ENCODE peak calls at places on chromosome 5, in seven cellular contexts. D, C, H, M, Z, B and U are unnamed samples.

GRCh38 chr5:10333154-10334006 is 20.1 kb upstream of the MARCHF6 start:
- DNase-seq in B (no peak), Z (no peak), M (peak; percentile 11), H (peak; percentile 76), C (no peak), D (no peak), U (peak; percentile 32)

GRCh38 chr5:98524796-98525195 is 248.7 kb upstream of the RGMB start:
- DNase-seq in C (no peak), B (no peak), M (no peak), H (no peak), Z (no peak), D (no peak), U (no peak)

GRCh38 chr5:61675015-61675692 is 343.1 kb downstream of the ZSWIM6 start:
- DNase-seq in B (peak; percentile 9), Z (no peak), D (no peak), M (no peak), C (peak; percentile 13), H (no peak), U (peak; percentile 64)

GRCh38 chr5:141508808-141509611 is 20.1 kb downstream of the PCDHGC5 start:
- DNase-seq in D (no peak), H (no peak), C (no peak), M (no peak), B (peak; percentile 90), Z (no peak), U (no peak)

GRCh38 chr5:1782385-1783213 is 17.0 kb downstream of the MRPL36 start:
- DNase-seq in Z (no peak), D (no peak), C (no peak), B (no peak), H (no peak), M (no peak), U (no peak)

GRCh38 chr5:1881273-1881586 is 1.5 kb downstream of the IRX4 start:
- DNase-seq in M (no peak), H (no peak), B (no peak), D (no peak), Z (no peak), C (no peak), U (no peak)

GRCh38 chr5:68027519-68027918 is 188.0 kb upstream of the PIK3R1 start:
- DNase-seq in M (no peak), H (no peak), C (no peak), D (no peak), B (peak; percentile 68), Z (no peak), U (no peak)

GRCh38 chr5:15690611-15691010 is 190.6 kb downstream of the FBXL7 start:
- DNase-seq in B (no peak), M (no peak), Z (no peak), H (no peak), D (no peak), C (no peak), U (no peak)

GRCh38 chr5:149406203-149406978 is 27.3 kb upstream of the IL17B start:
- DNase-seq in H (no peak), C (no peak), D (no peak), B (peak; percentile 51), Z (no peak), M (no peak), U (no peak)

GRCh38 chr5:39624268-39624886 is 199.6 kb upstream of the DAB2 start:
- DNase-seq in D (no peak), B (peak; percentile 57), Z (no peak), H (no peak), M (no peak), C (no peak), U (no peak)

GRCh38 chr5:112549605-112550161 is 130.6 kb upstream of the EPB41L4A start:
- DNase-seq in M (no peak), B (no peak), H (no peak), D (no peak), Z (no peak), C (no peak), U (no peak)

GRCh38 chr5:80712914-80713313 is 58.1 kb upstream of the DHFR start:
- DNase-seq in D (no peak), B (no peak), H (no peak), M (no peak), C (no peak), Z (no peak), U (no peak)

GRCh38 chr5:134845335-134845851 is 375 bp upstream of the C5orf24 start:
- DNase-seq in B (no peak), M (peak; percentile 66), H (no peak), Z (no peak), C (no peak), D (no peak), U (no peak)

GRCh38 chr5:53917095-53917494 is 356.7 kb downstream of the NDUFS4 start:
- DNase-seq in M (no peak), B (no peak), Z (no peak), D (no peak), C (no peak), H (no peak), U (no peak)

GRCh38 chr5:37665889-37666288 is 174.0 kb downstream of the GDNF start:
- DNase-seq in C (no peak), H (peak; percentile 63), Z (peak; percentile 20), D (no peak), B (no peak), M (peak; percentile 24), U (peak; percentile 88)

GRCh38 chr5:60026174-60026573 is 132.6 kb upstream of the PDE4D start:
- DNase-seq in Z (no peak), C (no peak), H (no peak), B (no peak), M (no peak), D (peak; percentile 40), U (no peak)

GRCh38 chr5:115601709-115602584 is at the start of gene TICAM2:
- DNase-seq in B (peak; percentile 46), D (no peak), C (peak; percentile 4), M (no peak), H (peak; percentile 69), Z (peak; percentile 77), U (peak; percentile 69)

GRCh38 chr5:100560860-100561259 is 25.7 kb downstream of the FAM174A start:
- DNase-seq in M (no peak), Z (no peak), B (no peak), C (no peak), D (no peak), H (no peak), U (no peak)

GRCh38 chr5:180798193-180798592 is 4.4 kb downstream of the MGAT1 start:
- DNase-seq in C (no peak), H (no peak), B (no peak), M (no peak), D (no peak), Z (no peak), U (no peak)

GRCh38 chr5:98770911-98771322 is 2.5 kb upstream of the RGMB start:
- DNase-seq in B (peak; percentile 29), H (no peak), C (no peak), M (no peak), Z (no peak), D (no peak), U (no peak)

GRCh38 chr5:92885950-92886349 is 695.1 kb downstream of the NR2F1-AS1 start:
- DNase-seq in Z (no peak), B (no peak), C (no peak), M (no peak), H (no peak), D (no peak), U (no peak)

GRCh38 chr5:169347786-169348185 is 46.8 kb upstream of the SLIT3 start:
- DNase-seq in D (no peak), H (no peak), C (no peak), M (no peak), Z (no peak), B (no peak), U (no peak)

GRCh38 chr5:106423109-106423897 is 1247.4 kb downstream of the EFNA5 start:
- DNase-seq in C (no peak), M (no peak), H (no peak), Z (no peak), B (no peak), D (no peak), U (no peak)

GRCh38 chr5:14184082-14184481 is 40.9 kb downstream of the TRIO start:
- DNase-seq in H (no peak), C (no peak), B (no peak), D (no peak), Z (no peak), M (no peak), U (no peak)

GRCh38 chr5:66442951-66443445 is 153.2 kb upstream of the MAST4 start:
- DNase-seq in Z (no peak), H (no peak), C (no peak), B (no peak), M (no peak), D (no peak), U (no peak)

GRCh38 chr5:93192107-93192506 is 388.9 kb downstream of the NR2F1-AS1 start:
- DNase-seq in D (peak; percentile 93), H (no peak), B (peak; percentile 93), M (no peak), C (no peak), Z (no peak), U (no peak)

GRCh38 chr5:124655943-124656459 is 90.4 kb downstream of the ZNF608 start:
- DNase-seq in M (peak; percentile 97), H (peak; percentile 71), C (peak; percentile 94), D (peak; percentile 86), Z (no peak), B (peak; percentile 96), U (no peak)

GRCh38 chr5:115068239-115069086 is 101.2 kb downstream of the TRIM36 start:
- DNase-seq in Z (no peak), B (peak; percentile 83), M (no peak), D (peak; percentile 5), C (no peak), H (no peak), U (no peak)

GRCh38 chr5:97181856-97182545 is 1.0 kb downstream of the RIOK2 start:
- DNase-seq in C (no peak), M (no peak), D (no peak), Z (no peak), H (no peak), B (no peak), U (no peak)

GRCh38 chr5:180333661-180334060 is 19.5 kb downstream of the GFPT2 start:
- DNase-seq in B (no peak), C (no peak), D (no peak), Z (no peak), M (no peak), H (no peak), U (no peak)

GRCh38 chr5:169592937-169593650 is 9.5 kb downstream of the SPDL1 start:
- DNase-seq in M (no peak), H (no peak), Z (no peak), B (no peak), D (no peak), C (no peak), U (no peak)

GRCh38 chr5:163894645-163895044 is 389.2 kb downstream of the MAT2B start:
- DNase-seq in D (no peak), H (no peak), B (peak; percentile 19), M (peak; percentile 6), C (no peak), Z (no peak), U (no peak)

GRCh38 chr5:9519537-9519936 is 26.3 kb downstream of the SEMA5A start:
- DNase-seq in D (no peak), Z (no peak), M (no peak), B (peak; percentile 45), H (no peak), C (no peak), U (no peak)

GRCh38 chr5:72767289-72768010 is 49.0 kb upstream of the TNPO1 start:
- DNase-seq in D (no peak), B (peak; percentile 6), M (peak; percentile 83), Z (no peak), H (no peak), C (peak; percentile 78), U (no peak)

GRCh38 chr5:8954801-8955200 is 591.1 kb downstream of the SEMA5A start:
- DNase-seq in M (no peak), D (no peak), B (no peak), H (no peak), Z (no peak), C (no peak), U (no peak)

GRCh38 chr5:82183828-82184227 is 94.3 kb downstream of the RPS23 start:
- DNase-seq in M (no peak), Z (no peak), C (no peak), H (no peak), B (peak; percentile 41), D (no peak), U (no peak)

GRCh38 chr5:158054388-158055092 is 195.6 kb upstream of the CLINT1 start:
- DNase-seq in M (no peak), D (no peak), C (no peak), H (no peak), Z (no peak), B (no peak), U (no peak)

GRCh38 chr5:39076757-39077475 is 2.7 kb upstream of the RICTOR start:
- DNase-seq in Z (no peak), H (no peak), D (no peak), C (no peak), B (peak; percentile 61), M (no peak), U (no peak)